ENCODE peak calls at places on chromosomes 3 and 15, in seven cellular contexts. Y is A673; N is ELR; L is stimulated activated CD4-positive, alpha-beta T cell treated with anti-CD3 and anti-CD28 coated beads, Interleukin-2, amount 100 ng/mL, for 24 hours; D is GM13977; Z is activated naive CD8-positive, alpha-beta T cell treated with anti-CD3 and anti-CD28 coated beads, Interleukin-2, amount 50 U/mL, for 24 hours; U is astrocyte of the spinal cord. I is an unnamed sample.

GRCh38 chr15:88331291-88331690 is 74.8 kb upstream of the NTRK3 start:
- DNase-seq in L (peak), Y (peak), U (peak), Z (peak), N (peak), D (peak), I (peak)

GRCh38 chr15:62717496-62717895 is 325.1 kb upstream of the TPM1 start:
- DNase-seq in D (no peak), N (no peak), Z (no peak), U (no peak), Y (no peak), L (no peak), I (no peak)

GRCh38 chr3:132595036-132595435 is 2.0 kb upstream of the ACKR4 start:
- DNase-seq in U (peak), D (no peak), Z (no peak), N (peak), L (no peak), Y (peak), I (peak)

GRCh38 chr3:65497846-65498245 is 540.9 kb downstream of the MAGI1 start:
- DNase-seq in U (no peak), Y (no peak), Z (no peak), N (no peak), L (no peak), D (no peak), I (no peak)

GRCh38 chr15:70323111-70323851 is 225.6 kb upstream of the TLE3 start:
- DNase-seq in Y (peak), D (no peak), U (peak), Z (no peak), L (no peak), N (no peak), I (no peak)

GRCh38 chr3:182913889-182914288 is 66.4 kb downstream of the DCUN1D1 start:
- DNase-seq in Y (no peak), Z (no peak), D (peak), U (no peak), L (no peak), N (no peak), I (no peak)

GRCh38 chr3:123521179-123521969 is 63.5 kb downstream of the HACD2 start:
- DNase-seq in Z (no peak), U (peak), Y (peak), N (no peak), D (no peak), L (no peak), I (no peak)

GRCh38 chr3:131020122-131020693 is 6.4 kb downstream of the ASTE1 start:
- DNase-seq in U (no peak), L (no peak), Z (no peak), N (no peak), D (no peak), Y (no peak), I (peak)

GRCh38 chr15:59492389-59493377 is 54.7 kb downstream of the FAM81A start:
- DNase-seq in Y (peak), U (peak), D (peak), L (peak), N (peak), Z (peak), I (peak)

GRCh38 chr3:13881536-13882410 is 1.9 kb upstream of the WNT7A start:
- DNase-seq in U (no peak), Y (no peak), Z (no peak), D (no peak), L (peak), N (no peak), I (no peak)

GRCh38 chr3:114659109-114660081 is 365.6 kb downstream of the TIGIT start:
- DNase-seq in D (no peak), U (peak), Z (no peak), L (no peak), Y (no peak), N (no peak), I (no peak)

GRCh38 chr3:197752107-197752506 is 2.4 kb downstream of the FYTTD1 start:
- DNase-seq in N (no peak), L (no peak), Z (no peak), D (no peak), U (no peak), Y (no peak), I (no peak)

GRCh38 chr15:25643120-25643519 is 204.3 kb upstream of the UBE3A start:
- DNase-seq in N (no peak), Y (no peak), L (no peak), U (no peak), D (no peak), Z (no peak), I (no peak)

GRCh38 chr15:63441266-63441665 is 59.6 kb upstream of the CA12 start:
- DNase-seq in L (no peak), D (no peak), N (no peak), Z (no peak), U (no peak), Y (no peak), I (no peak)

GRCh38 chr3:58099850-58100249 is 91.6 kb downstream of the FLNB start:
- DNase-seq in Z (no peak), L (no peak), Y (no peak), D (no peak), U (no peak), N (no peak), I (no peak)

GRCh38 chr15:73601449-73602425 is 31.5 kb downstream of the NPTN start:
- DNase-seq in Y (peak), U (peak), N (peak), D (no peak), Z (no peak), L (no peak), I (peak)

GRCh38 chr15:92273732-92274131 is 119.9 kb upstream of the ST8SIA2 start:
- DNase-seq in L (no peak), Y (no peak), N (no peak), U (no peak), D (no peak), Z (no peak), I (no peak)

GRCh38 chr3:6542795-6543194 is 318.1 kb upstream of the GRM7 start:
- DNase-seq in U (no peak), N (no peak), Y (no peak), L (no peak), D (no peak), Z (no peak), I (no peak)

GRCh38 chr15:44697014-44697413 is 14.1 kb downstream of the PATL2 start:
- DNase-seq in Z (no peak), U (no peak), D (no peak), Y (no peak), N (no peak), L (no peak), I (no peak)

GRCh38 chr3:125054436-125055164 is 1.2 kb downstream of the HEG1 start:
- DNase-seq in Z (no peak), L (peak), Y (peak), U (peak), N (peak), D (peak), I (no peak)

GRCh38 chr15:51727141-51727897 is 10.1 kb downstream of the LYSMD2 start:
- DNase-seq in U (no peak), N (peak), D (no peak), Y (no peak), L (peak), Z (peak), I (no peak)

GRCh38 chr15:100873029-100873677 is 6.5 kb upstream of the ALDH1A3 start:
- DNase-seq in Z (peak), L (peak), Y (peak), N (peak), D (peak), U (peak), I (peak)

GRCh38 chr15:69648215-69648614 is 195.6 kb downstream of the RPLP1 start:
- DNase-seq in N (no peak), Z (no peak), L (peak), Y (peak), D (no peak), U (no peak), I (no peak)

GRCh38 chr3:57787867-57788623 is 31.9 kb downstream of the SLMAP start:
- DNase-seq in L (no peak), Z (no peak), Y (peak), N (no peak), U (peak), D (peak), I (no peak)

GRCh38 chr15:62066663-62067447 is at the start of gene C2CD4A:
- DNase-seq in U (peak), N (peak), Z (peak), D (peak), Y (peak), L (peak), I (no peak)

GRCh38 chr3:14520967-14521366 is 19.2 kb downstream of the GRIP2 start:
- DNase-seq in Z (no peak), U (no peak), N (no peak), Y (no peak), L (no peak), D (no peak), I (no peak)

GRCh38 chr15:92884459-92884812 is 15.7 kb upstream of the CHD2 start:
- DNase-seq in Z (no peak), Y (no peak), N (no peak), D (no peak), U (no peak), L (no peak), I (no peak)

GRCh38 chr15:62625421-62626033 is 417.0 kb upstream of the TPM1 start:
- DNase-seq in Y (no peak), U (no peak), N (no peak), D (no peak), L (no peak), Z (no peak), I (no peak)

GRCh38 chr3:184241447-184242296 is 7.1 kb downstream of the ALG3 start:
- DNase-seq in D (peak), Y (no peak), N (peak), Z (no peak), L (no peak), U (peak), I (no peak)

GRCh38 chr15:64599716-64600115 is 139.3 kb downstream of the ZNF609 start:
- DNase-seq in Z (no peak), N (peak), Y (no peak), D (no peak), L (no peak), U (peak), I (no peak)